ENCODE peak calls at places on chromosomes 2 and 18, in five cellular contexts. D is A549, F is prostate gland, G is astrocyte, M is IMR-90. K is an unnamed sample.
A peak's percentile ranks its signal among the peaks of the same experiment; 100 is the strongest.

GRCh38 chr18:72692595-72692994 is 148.5 kb upstream of the CBLN2 start:
- DNase-seq in G (no peak), F (no peak), M (no peak), D (no peak), K (no peak)

GRCh38 chr2:111196435-111196834 is 75.7 kb downstream of the BCL2L11 start:
- DNase-seq in G (no peak), M (no peak), D (no peak), F (no peak), K (no peak)

GRCh38 chr2:24672589-24672988 is 120.6 kb downstream of the PTRHD1 start:
- DNase-seq in M (no peak), D (no peak), F (no peak), G (no peak), K (no peak)

GRCh38 chr2:48728827-48729226 is 26.7 kb downstream of the LHCGR start:
- DNase-seq in D (no peak), M (no peak), G (no peak), F (no peak), K (no peak)

GRCh38 chr2:197205590-197206215 is 104.9 kb downstream of the ANKRD44 start:
- DNase-seq in G (no peak), D (no peak), F (no peak), M (no peak), K (no peak)

GRCh38 chr18:40133253-40133652 is 1821.8 kb upstream of the PIK3C3 start:
- DNase-seq in M (no peak), G (no peak), F (no peak), D (no peak), K (no peak)

GRCh38 chr2:7625392-7626138 is 708.4 kb downstream of the RNF144A start:
- DNase-seq in G (no peak), M (no peak), F (no peak), D (no peak), K (no peak)

GRCh38 chr2:201452058-201452736 is 657 bp downstream of the STRADB start:
- DNase-seq in D (no peak), M (no peak), G (no peak), F (peak; percentile 17), K (no peak)

GRCh38 chr2:190060019-190060418 is 2.5 kb downstream of the MSTN start:
- DNase-seq in G (no peak), F (no peak), D (no peak), M (no peak), K (no peak)

GRCh38 chr2:160073284-160073888 is 11.0 kb upstream of the PLA2R1 start:
- DNase-seq in G (no peak), F (no peak), M (no peak), D (no peak), K (no peak)

GRCh38 chr2:10343191-10343590 is 40.5 kb downstream of the HPCAL1 start:
- DNase-seq in D (no peak), G (no peak), M (no peak), F (no peak), K (no peak)
- TF ChIP-seq CTCF in D (no peak), G (no peak), M (no peak), F (no peak), K (no peak)

GRCh38 chr2:187453078-187453641 is 5.1 kb upstream of the CALCRL start:
- DNase-seq in D (peak; percentile 7), F (no peak), G (no peak), M (peak; percentile 13), K (no peak)
- TF ChIP-seq CTCF in D (peak; percentile 69), F (peak; percentile 44), G (peak; percentile 39), M (peak; percentile 59), K (peak; percentile 82)

DNA sequence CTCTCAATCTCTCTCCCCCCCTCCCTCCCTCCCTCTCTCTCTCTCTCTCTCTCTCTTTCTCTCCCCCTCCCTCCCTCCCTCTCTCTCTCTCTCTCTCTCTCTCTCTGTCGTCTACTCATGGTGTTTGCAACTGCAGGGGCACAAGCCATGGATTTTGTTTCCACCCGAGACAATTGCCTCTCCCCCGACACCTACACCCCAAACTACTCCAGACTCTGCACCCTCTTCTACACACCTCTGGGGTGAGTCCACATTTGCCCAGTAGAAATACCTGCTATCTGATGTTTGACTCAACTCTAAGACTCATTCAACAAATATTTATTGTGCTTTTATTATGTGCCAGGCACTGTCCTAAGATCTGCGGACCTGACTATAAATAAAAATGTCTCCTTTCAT is 93.7 kb downstream of the TMEM17 start:
- DNase-seq in F (no peak), M (peak; percentile 7), G (no peak), D (no peak), K (no peak)
- TF ChIP-seq CTCF in F (no peak), M (no peak), G (no peak), D (no peak), K (peak; percentile 53)

DNA sequence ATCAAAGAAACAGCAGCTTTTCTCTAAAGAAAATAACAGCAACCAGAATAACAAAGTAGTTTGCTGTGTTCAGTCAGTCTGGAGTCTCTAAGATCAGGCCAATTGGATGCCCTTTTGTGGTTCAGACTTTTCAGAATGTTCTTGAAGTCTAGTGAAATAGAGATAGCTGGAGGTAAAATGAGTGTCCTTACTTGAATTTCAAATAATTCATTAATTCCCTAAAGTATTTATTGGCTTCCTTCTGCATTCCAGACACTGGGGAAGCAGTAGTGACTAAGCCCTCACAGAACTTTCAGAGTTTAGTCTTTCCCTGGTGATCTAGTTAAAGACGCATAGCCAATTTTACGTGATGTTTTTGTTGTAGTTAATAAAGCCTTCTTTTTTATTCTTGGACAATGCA is 58.8 kb downstream of the C18orf54 start:
- DNase-seq in F (no peak), G (peak; percentile 88), M (peak; percentile 46), D (no peak), K (peak; percentile 86)
- TF ChIP-seq CTCF in F (no peak), G (no peak), M (peak; percentile 9), D (no peak), K (no peak)

DNA sequence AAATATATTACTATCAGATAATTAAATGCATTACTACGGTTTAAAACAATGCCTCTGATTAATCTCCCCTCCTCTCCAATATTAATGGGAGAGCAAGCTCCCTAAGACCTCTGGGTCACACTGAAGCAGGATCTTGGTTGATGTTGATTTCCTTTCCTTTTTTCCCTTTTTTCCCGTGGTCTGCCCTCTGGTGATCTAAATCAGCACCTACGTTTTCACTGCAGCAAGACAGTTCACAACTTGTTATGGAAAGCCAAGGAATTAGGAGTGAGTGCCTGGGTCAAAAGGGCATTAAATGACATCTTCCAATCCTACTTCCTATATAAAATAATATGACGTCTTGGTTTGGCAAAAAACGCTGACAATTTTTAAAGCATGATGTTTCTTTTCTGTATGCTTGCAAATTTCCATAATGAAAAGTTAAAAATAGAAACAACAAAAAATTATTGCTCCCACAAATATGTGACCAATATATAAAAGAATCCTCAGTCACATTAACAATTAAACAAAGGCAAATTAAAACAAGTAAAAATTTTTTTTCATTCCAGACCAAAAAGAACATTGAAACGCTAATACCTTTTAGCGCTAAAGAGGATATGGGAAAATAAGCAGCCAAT is 7.9 kb upstream of the CFAP36 start:
- DNase-seq in G (no peak), M (peak; percentile 50), F (no peak), D (peak; percentile 48), K (peak; percentile 50)
- TF ChIP-seq CTCF in G (peak; percentile 51), M (peak; percentile 58), F (no peak), D (peak; percentile 79), K (peak; percentile 74)

K was measured in HFFc6.